ENCODE peak calls at places on chromosomes 11 and 22, in ten cellular contexts. One of them, this sample, is unnamed.

GRCh38 chr11:1765871-1766718 is 2.4 kb upstream of the CTSD start:
- DNase-seq in fibroblast of the conjunctiva: no peak
- DNase-seq in EL: no peak
- DNase-seq in Peyer's patch: peak
- DNase-seq in heart left ventricle: no peak
- DNase-seq in HEK293T: no peak
- DNase-seq in hippocampal formation: no peak
- DNase-seq in HTR-8/SVneo: no peak
- DNase-seq in T-cell: no peak
- DNase-seq in SK-N-DZ: no peak
- DNase-seq in this sample: no peak

GRCh38 chr22:46578251-46578823 is 40.9 kb upstream of the CELSR1 start:
- DNase-seq in T-cell: no peak
- DNase-seq in SK-N-DZ: no peak
- DNase-seq in fibroblast of the conjunctiva: no peak
- DNase-seq in Peyer's patch: peak
- DNase-seq in HTR-8/SVneo: no peak
- DNase-seq in heart left ventricle: peak
- DNase-seq in hippocampal formation: no peak
- DNase-seq in HEK293T: no peak
- DNase-seq in EL: no peak
- DNase-seq in this sample: no peak

GRCh38 chr11:119134389-119134978 is 13.1 kb downstream of the HINFP start:
- DNase-seq in Peyer's patch: no peak
- DNase-seq in SK-N-DZ: no peak
- DNase-seq in hippocampal formation: no peak
- DNase-seq in HEK293T: no peak
- DNase-seq in heart left ventricle: no peak
- DNase-seq in fibroblast of the conjunctiva: no peak
- DNase-seq in T-cell: no peak
- DNase-seq in HTR-8/SVneo: no peak
- DNase-seq in EL: no peak
- DNase-seq in this sample: peak

GRCh38 chr11:72123117-72123653 is 10.7 kb upstream of the ANAPC15 start:
- DNase-seq in Peyer's patch: no peak
- DNase-seq in HTR-8/SVneo: no peak
- DNase-seq in SK-N-DZ: no peak
- DNase-seq in T-cell: no peak
- DNase-seq in hippocampal formation: no peak
- DNase-seq in fibroblast of the conjunctiva: no peak
- DNase-seq in HEK293T: no peak
- DNase-seq in heart left ventricle: no peak
- DNase-seq in EL: peak
- DNase-seq in this sample: no peak

GRCh38 chr11:130776044-130776390 is 140.3 kb downstream of the SNX19 start:
- DNase-seq in HTR-8/SVneo: no peak
- DNase-seq in SK-N-DZ: no peak
- DNase-seq in HEK293T: no peak
- DNase-seq in Peyer's patch: no peak
- DNase-seq in heart left ventricle: no peak
- DNase-seq in T-cell: no peak
- DNase-seq in fibroblast of the conjunctiva: no peak
- DNase-seq in EL: peak
- DNase-seq in hippocampal formation: no peak
- DNase-seq in this sample: no peak

GRCh38 chr11:133134561-133135173 is 397.6 kb downstream of the OPCML start:
- DNase-seq in hippocampal formation: no peak
- DNase-seq in Peyer's patch: peak
- DNase-seq in fibroblast of the conjunctiva: peak
- DNase-seq in HEK293T: peak
- DNase-seq in heart left ventricle: no peak
- DNase-seq in EL: peak
- DNase-seq in T-cell: no peak
- DNase-seq in SK-N-DZ: peak
- DNase-seq in HTR-8/SVneo: peak
- DNase-seq in this sample: peak

GRCh38 chr11:76410771-76411423 is 29.8 kb downstream of the GVQW3 start:
- DNase-seq in fibroblast of the conjunctiva: no peak
- DNase-seq in T-cell: no peak
- DNase-seq in HTR-8/SVneo: no peak
- DNase-seq in HEK293T: no peak
- DNase-seq in heart left ventricle: no peak
- DNase-seq in hippocampal formation: no peak
- DNase-seq in SK-N-DZ: peak
- DNase-seq in Peyer's patch: no peak
- DNase-seq in EL: no peak
- DNase-seq in this sample: no peak

GRCh38 chr11:107769189-107769588 is 57.3 kb upstream of the SLN start:
- DNase-seq in heart left ventricle: no peak
- DNase-seq in SK-N-DZ: no peak
- DNase-seq in HEK293T: no peak
- DNase-seq in Peyer's patch: no peak
- DNase-seq in T-cell: no peak
- DNase-seq in fibroblast of the conjunctiva: no peak
- DNase-seq in HTR-8/SVneo: no peak
- DNase-seq in hippocampal formation: no peak
- DNase-seq in EL: peak
- DNase-seq in this sample: peak

GRCh38 chr22:40196628-40197027 is 18.9 kb downstream of the TNRC6B start:
- DNase-seq in Peyer's patch: no peak
- DNase-seq in hippocampal formation: no peak
- DNase-seq in EL: peak
- DNase-seq in fibroblast of the conjunctiva: peak
- DNase-seq in HEK293T: no peak
- DNase-seq in HTR-8/SVneo: peak
- DNase-seq in heart left ventricle: peak
- DNase-seq in SK-N-DZ: peak
- DNase-seq in T-cell: no peak
- DNase-seq in this sample: peak

GRCh38 chr11:103940542-103940941 is 95.9 kb upstream of the DDI1 start:
- DNase-seq in SK-N-DZ: no peak
- DNase-seq in Peyer's patch: no peak
- DNase-seq in EL: peak
- DNase-seq in hippocampal formation: no peak
- DNase-seq in fibroblast of the conjunctiva: no peak
- DNase-seq in HTR-8/SVneo: no peak
- DNase-seq in HEK293T: no peak
- DNase-seq in T-cell: no peak
- DNase-seq in heart left ventricle: no peak
- DNase-seq in this sample: peak

GRCh38 chr11:71207563-71207962 is 44.8 kb downstream of the SHANK2 start:
- DNase-seq in T-cell: no peak
- DNase-seq in HTR-8/SVneo: no peak
- DNase-seq in heart left ventricle: no peak
- DNase-seq in fibroblast of the conjunctiva: no peak
- DNase-seq in EL: no peak
- DNase-seq in SK-N-DZ: no peak
- DNase-seq in HEK293T: no peak
- DNase-seq in hippocampal formation: no peak
- DNase-seq in Peyer's patch: no peak
- DNase-seq in this sample: no peak

GRCh38 chr11:92628401-92629292 is 340.8 kb upstream of the MTNR1B start:
- DNase-seq in T-cell: no peak
- DNase-seq in fibroblast of the conjunctiva: no peak
- DNase-seq in Peyer's patch: no peak
- DNase-seq in hippocampal formation: no peak
- DNase-seq in HEK293T: no peak
- DNase-seq in SK-N-DZ: no peak
- DNase-seq in EL: peak
- DNase-seq in HTR-8/SVneo: no peak
- DNase-seq in heart left ventricle: no peak
- DNase-seq in this sample: no peak

GRCh38 chr11:61341706-61342105 is 8.7 kb downstream of the TKFC start:
- DNase-seq in HTR-8/SVneo: no peak
- DNase-seq in T-cell: no peak
- DNase-seq in EL: no peak
- DNase-seq in heart left ventricle: no peak
- DNase-seq in Peyer's patch: no peak
- DNase-seq in HEK293T: no peak
- DNase-seq in fibroblast of the conjunctiva: no peak
- DNase-seq in SK-N-DZ: no peak
- DNase-seq in hippocampal formation: no peak
- DNase-seq in this sample: no peak

GRCh38 chr11:122646549-122647340 is 8.8 kb upstream of the UBASH3B start:
- DNase-seq in HEK293T: no peak
- DNase-seq in T-cell: no peak
- DNase-seq in hippocampal formation: no peak
- DNase-seq in EL: peak
- DNase-seq in heart left ventricle: no peak
- DNase-seq in Peyer's patch: no peak
- DNase-seq in HTR-8/SVneo: no peak
- DNase-seq in SK-N-DZ: no peak
- DNase-seq in fibroblast of the conjunctiva: no peak
- DNase-seq in this sample: peak

GRCh38 chr11:124763156-124763947 is 1.3 kb upstream of the ESAM start:
- DNase-seq in heart left ventricle: peak
- DNase-seq in EL: peak
- DNase-seq in SK-N-DZ: peak
- DNase-seq in T-cell: peak
- DNase-seq in HTR-8/SVneo: peak
- DNase-seq in hippocampal formation: peak
- DNase-seq in HEK293T: peak
- DNase-seq in fibroblast of the conjunctiva: peak
- DNase-seq in Peyer's patch: peak
- DNase-seq in this sample: peak

GRCh38 chr11:112497826-112498225 is 237.2 kb upstream of the PLET1 start:
- DNase-seq in HTR-8/SVneo: no peak
- DNase-seq in HEK293T: no peak
- DNase-seq in T-cell: no peak
- DNase-seq in SK-N-DZ: no peak
- DNase-seq in Peyer's patch: no peak
- DNase-seq in fibroblast of the conjunctiva: no peak
- DNase-seq in EL: no peak
- DNase-seq in hippocampal formation: no peak
- DNase-seq in heart left ventricle: no peak
- DNase-seq in this sample: no peak

GRCh38 chr22:17109113-17109865 is 11.9 kb downstream of the TMEM121B start:
- DNase-seq in heart left ventricle: no peak
- DNase-seq in EL: no peak
- DNase-seq in T-cell: no peak
- DNase-seq in HTR-8/SVneo: no peak
- DNase-seq in fibroblast of the conjunctiva: no peak
- DNase-seq in Peyer's patch: peak
- DNase-seq in HEK293T: no peak
- DNase-seq in SK-N-DZ: no peak
- DNase-seq in hippocampal formation: no peak
- DNase-seq in this sample: no peak

This sample was measured in MCF 10A.